ENCODE peak calls at places on chromosomes 5 and 9, in four cellular contexts. One of them, this sample, is unnamed.

GRCh38 chr5:170691623-170692022 is 91.9 kb upstream of the GABRP start:
- DNase-seq in RWPE1: no peak
- DNase-seq in colonic mucosa: no peak
- DNase-seq in cardiac fibroblast: no peak
- DNase-seq in this sample: no peak

GRCh38 chr5:111072949-111073682 is 1.6 kb downstream of the TSLP start:
- DNase-seq in colonic mucosa: peak
- DNase-seq in RWPE1: peak
- DNase-seq in cardiac fibroblast: peak
- DNase-seq in this sample: no peak

GRCh38 chr9:21096172-21096900 is 18.6 kb upstream of the IFNB1 start:
- DNase-seq in RWPE1: peak
- DNase-seq in colonic mucosa: no peak
- DNase-seq in cardiac fibroblast: peak
- DNase-seq in this sample: no peak

GRCh38 chr5:7866194-7866593 is 2.6 kb downstream of the FASTKD3 start:
- DNase-seq in colonic mucosa: no peak
- DNase-seq in cardiac fibroblast: no peak
- DNase-seq in RWPE1: no peak
- DNase-seq in this sample: no peak

GRCh38 chr9:114027901-114028465 is 50.1 kb downstream of the AMBP start:
- DNase-seq in RWPE1: no peak
- DNase-seq in cardiac fibroblast: no peak
- DNase-seq in colonic mucosa: peak
- DNase-seq in this sample: no peak

GRCh38 chr5:60698316-60698715 is 1.6 kb downstream of the DEPDC1B start:
- DNase-seq in colonic mucosa: no peak
- DNase-seq in cardiac fibroblast: no peak
- DNase-seq in RWPE1: no peak
- DNase-seq in this sample: no peak

GRCh38 chr5:9712506-9713285 is 82.5 kb upstream of the TAS2R1 start:
- DNase-seq in cardiac fibroblast: no peak
- DNase-seq in RWPE1: peak
- DNase-seq in colonic mucosa: no peak
- DNase-seq in this sample: peak

GRCh38 chr5:123088031-123088805 is 823 bp upstream of the PRDM6 start:
- DNase-seq in cardiac fibroblast: no peak
- DNase-seq in colonic mucosa: no peak
- DNase-seq in RWPE1: no peak
- DNase-seq in this sample: no peak

GRCh38 chr9:93096131-93096802 is at the start of gene CARD19:
- DNase-seq in colonic mucosa: peak
- DNase-seq in RWPE1: peak
- DNase-seq in cardiac fibroblast: peak
- DNase-seq in this sample: no peak

DNA sequence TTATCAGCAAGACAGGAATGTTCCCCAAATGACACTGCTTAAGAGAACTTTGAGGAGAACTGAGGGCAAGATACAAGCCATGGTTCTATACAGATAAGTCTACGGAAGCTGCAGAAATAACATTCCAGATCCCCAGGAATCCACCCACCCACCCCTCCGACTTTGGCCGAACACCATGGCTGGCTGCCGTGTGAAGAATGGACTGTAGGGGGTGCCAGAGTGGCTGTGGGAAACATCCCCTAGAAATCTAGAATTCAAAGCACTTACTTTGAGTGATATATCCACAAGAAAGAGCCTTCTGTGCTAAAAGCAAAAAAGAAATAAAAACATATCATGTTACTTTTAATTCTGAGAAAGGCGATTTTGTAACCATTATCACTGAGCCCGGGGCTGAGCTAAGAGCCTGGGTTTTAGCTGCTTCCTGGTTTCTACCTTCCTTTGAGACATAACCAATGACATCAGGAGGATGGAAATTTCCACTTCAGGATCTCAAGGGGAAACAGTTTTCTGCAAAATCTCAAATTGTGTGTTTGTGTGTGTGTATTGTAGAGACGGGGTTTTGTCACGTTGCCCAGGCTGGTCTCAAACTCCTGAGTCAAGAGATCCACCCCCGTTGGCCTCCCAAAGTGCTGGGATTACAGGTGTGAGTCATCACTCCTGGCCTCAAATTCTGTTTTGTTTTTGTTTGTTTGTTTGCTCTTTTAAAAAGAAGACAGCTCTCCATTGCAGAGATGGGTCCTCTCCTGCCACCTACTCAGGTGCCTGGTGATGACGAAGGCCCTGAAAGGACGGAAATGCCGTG is 36.4 kb downstream of the GGTA1 start:
- DNase-seq in colonic mucosa: peak
- DNase-seq in cardiac fibroblast: peak
- DNase-seq in RWPE1: no peak
- DNase-seq in this sample: no peak
- TF ChIP-seq CTCF in colonic mucosa: peak
- TF ChIP-seq CTCF in cardiac fibroblast: peak
- TF ChIP-seq CTCF in RWPE1: no peak
- TF ChIP-seq CTCF in this sample: peak

GRCh38 chr5:115069087-115069968 is 100.4 kb downstream of the TRIM36 start:
- DNase-seq in RWPE1: peak
- DNase-seq in cardiac fibroblast: peak
- DNase-seq in colonic mucosa: peak
- DNase-seq in this sample: peak
- TF ChIP-seq CTCF in RWPE1: peak
- TF ChIP-seq CTCF in cardiac fibroblast: peak
- TF ChIP-seq CTCF in colonic mucosa: peak
- TF ChIP-seq CTCF in this sample: peak

GRCh38 chr5:38845555-38846378 is at the start of gene OSMR:
- DNase-seq in colonic mucosa: peak
- DNase-seq in cardiac fibroblast: peak
- DNase-seq in RWPE1: peak
- DNase-seq in this sample: peak
- TF ChIP-seq CTCF in colonic mucosa: no peak
- TF ChIP-seq CTCF in cardiac fibroblast: no peak
- TF ChIP-seq CTCF in RWPE1: peak
- TF ChIP-seq CTCF in this sample: peak

GRCh38 chr5:108919591-108920326 is 172.1 kb downstream of the FER start:
- DNase-seq in colonic mucosa: no peak
- DNase-seq in cardiac fibroblast: no peak
- DNase-seq in RWPE1: no peak
- DNase-seq in this sample: no peak
- TF ChIP-seq CTCF in colonic mucosa: peak
- TF ChIP-seq CTCF in cardiac fibroblast: peak
- TF ChIP-seq CTCF in RWPE1: peak
- TF ChIP-seq CTCF in this sample: peak

GRCh38 chr9:9914174-9914573 is 698.6 kb downstream of the PTPRD start:
- DNase-seq in colonic mucosa: no peak
- DNase-seq in RWPE1: no peak
- DNase-seq in cardiac fibroblast: no peak
- DNase-seq in this sample: no peak
- TF ChIP-seq CTCF in colonic mucosa: no peak
- TF ChIP-seq CTCF in RWPE1: no peak
- TF ChIP-seq CTCF in cardiac fibroblast: no peak
- TF ChIP-seq CTCF in this sample: no peak